ENCODE peak calls at places on chromosomes 7 and 10, in six cellular contexts. One of them, this sample, is unnamed.

GRCh38 chr10:11759347-11759746 is 17.2 kb downstream of the ECHDC3 start:
- DNase-seq in osteocyte: no peak
- DNase-seq in occipital lobe: no peak
- DNase-seq in naive thymus-derived CD8-positive, alpha-beta T cell: no peak
- DNase-seq in cardiac muscle cell: no peak
- DNase-seq in AG04450: no peak
- DNase-seq in this sample: no peak

GRCh38 chr7:81186691-81187090 is 267.8 kb upstream of the SEMA3C start:
- DNase-seq in osteocyte: no peak
- DNase-seq in occipital lobe: no peak
- DNase-seq in naive thymus-derived CD8-positive, alpha-beta T cell: no peak
- DNase-seq in cardiac muscle cell: no peak
- DNase-seq in AG04450: no peak
- DNase-seq in this sample: no peak

GRCh38 chr7:18653381-18654155 is 158.0 kb downstream of the HDAC9 start:
- DNase-seq in osteocyte: no peak
- DNase-seq in occipital lobe: no peak
- DNase-seq in naive thymus-derived CD8-positive, alpha-beta T cell: no peak
- DNase-seq in cardiac muscle cell: no peak
- DNase-seq in AG04450: no peak
- DNase-seq in this sample: no peak

GRCh38 chr7:133044722-133045473 is 37.0 kb downstream of the CHCHD3 start:
- DNase-seq in osteocyte: no peak
- DNase-seq in occipital lobe: no peak
- DNase-seq in naive thymus-derived CD8-positive, alpha-beta T cell: no peak
- DNase-seq in cardiac muscle cell: no peak
- DNase-seq in AG04450: no peak
- DNase-seq in this sample: no peak

GRCh38 chr10:118106426-118106825 is 59.7 kb upstream of the RAB11FIP2 start:
- DNase-seq in osteocyte: no peak
- DNase-seq in occipital lobe: no peak
- DNase-seq in naive thymus-derived CD8-positive, alpha-beta T cell: no peak
- DNase-seq in cardiac muscle cell: peak; percentile 65
- DNase-seq in AG04450: no peak
- DNase-seq in this sample: no peak

GRCh38 chr7:128104109-128104742 is 73.0 kb upstream of the LRRC4 start:
- DNase-seq in osteocyte: no peak
- DNase-seq in occipital lobe: no peak
- DNase-seq in naive thymus-derived CD8-positive, alpha-beta T cell: no peak
- DNase-seq in cardiac muscle cell: peak; percentile 46
- DNase-seq in AG04450: no peak
- DNase-seq in this sample: no peak

GRCh38 chr7:94284120-94284519 is 110.6 kb upstream of the COL1A2 start:
- DNase-seq in osteocyte: no peak
- DNase-seq in occipital lobe: no peak
- DNase-seq in naive thymus-derived CD8-positive, alpha-beta T cell: no peak
- DNase-seq in cardiac muscle cell: peak; percentile 62
- DNase-seq in AG04450: no peak
- DNase-seq in this sample: no peak

GRCh38 chr7:909358-910329 is 33.3 kb downstream of the GET4 start:
- DNase-seq in osteocyte: no peak
- DNase-seq in occipital lobe: no peak
- DNase-seq in naive thymus-derived CD8-positive, alpha-beta T cell: peak; percentile 46
- DNase-seq in cardiac muscle cell: peak; percentile 64
- DNase-seq in AG04450: no peak
- DNase-seq in this sample: no peak

GRCh38 chr7:38681882-38682281 is 50.7 kb upstream of the AMPH start:
- DNase-seq in osteocyte: no peak
- DNase-seq in occipital lobe: no peak
- DNase-seq in naive thymus-derived CD8-positive, alpha-beta T cell: no peak
- DNase-seq in cardiac muscle cell: peak; percentile 36
- DNase-seq in AG04450: peak; percentile 32
- DNase-seq in this sample: no peak

This sample was measured in type B pancreatic cell.